ENCODE peak calls at places on chromosomes 12 and 14, in six cellular contexts. M is AG10803, Z is BE2C, N is skeletal muscle cell, B is fibroblast of lung, V is endodermal cell. Q is an unnamed sample.
A peak's percentile ranks its signal among the peaks of the same experiment; 100 is the strongest.

GRCh38 chr14:69687963-69688649 is 76.7 kb downstream of the SUSD6 start:
- DNase-seq in M (no peak), Z (peak; percentile 46), N (no peak), B (no peak), V (no peak), Q (no peak)

GRCh38 chr12:57430117-57430930 is 519 bp downstream of the R3HDM2 start:
- DNase-seq in M (peak; percentile 25), Z (peak; percentile 65), N (no peak), B (peak; percentile 44), V (peak; percentile 90), Q (peak; percentile 15)

GRCh38 chr14:65330416-65330815 is 82.1 kb upstream of the FUT8 start:
- DNase-seq in M (no peak), Z (no peak), N (no peak), B (no peak), V (no peak), Q (peak; percentile 83)

GRCh38 chr12:57086951-57087688 is 1.8 kb upstream of the NAB2 start:
- DNase-seq in M (peak; percentile 89), Z (peak; percentile 70), N (peak; percentile 85), B (peak; percentile 89), V (peak; percentile 93), Q (peak; percentile 90)

GRCh38 chr12:67705394-67706370 is 57.1 kb downstream of the DYRK2 start:
- DNase-seq in M (peak; percentile 75), Z (no peak), N (peak; percentile 28), B (peak; percentile 68), V (no peak), Q (no peak)

GRCh38 chr14:68211421-68211820 is 391.8 kb downstream of the RAD51B start:
- DNase-seq in M (no peak), Z (no peak), N (no peak), B (no peak), V (no peak), Q (no peak)

GRCh38 chr12:26097046-26097878 is 27.6 kb downstream of the BHLHE41 start:
- DNase-seq in M (peak; percentile 72), Z (peak; percentile 64), N (no peak), B (peak; percentile 81), V (peak; percentile 92), Q (peak; percentile 87)

GRCh38 chr14:104140213-104140462 is 1.8 kb downstream of the KIF26A start:
- DNase-seq in M (no peak), Z (peak; percentile 11), N (no peak), B (no peak), V (no peak), Q (no peak)

GRCh38 chr14:39230416-39230815 is 3.3 kb upstream of the MIA2 start:
- DNase-seq in M (peak; percentile 11), Z (no peak), N (no peak), B (peak; percentile 46), V (no peak), Q (peak; percentile 39)

GRCh38 chr14:34750670-34751069 is 36.3 kb upstream of the CFL2 start:
- DNase-seq in M (peak; percentile 68), Z (no peak), N (peak; percentile 31), B (peak; percentile 69), V (no peak), Q (peak; percentile 50)

GRCh38 chr12:94563261-94563660 is 87.1 kb downstream of the TMCC3 start:
- DNase-seq in M (peak; percentile 23), Z (no peak), N (no peak), B (peak; percentile 25), V (peak; percentile 38), Q (no peak)

GRCh38 chr12:1993871-1994371 is 10.3 kb downstream of the DCP1B start:
- DNase-seq in M (peak; percentile 84), Z (no peak), N (no peak), B (peak; percentile 93), V (no peak), Q (peak; percentile 74)

GRCh38 chr14:61350871-61351270 is 29.5 kb downstream of the PRKCH start:
- DNase-seq in M (no peak), Z (no peak), N (no peak), B (no peak), V (no peak), Q (no peak)

GRCh38 chr12:50734409-50735263 is 29.3 kb upstream of the ATF1 start:
- DNase-seq in M (peak; percentile 22), Z (peak; percentile 49), N (no peak), B (peak; percentile 41), V (peak; percentile 85), Q (no peak)

GRCh38 chr14:101581806-101582205 is 20.5 kb downstream of the DIO3 start:
- DNase-seq in M (no peak), Z (no peak), N (no peak), B (no peak), V (no peak), Q (no peak)

GRCh38 chr12:58341791-58342190 is 400.4 kb downstream of the ATP23 start:
- DNase-seq in M (peak; percentile 76), Z (no peak), N (peak; percentile 75), B (peak; percentile 86), V (no peak), Q (peak; percentile 34)

GRCh38 chr12:38746744-38747143 is 158.6 kb downstream of the CPNE8 start:
- DNase-seq in M (no peak), Z (no peak), N (no peak), B (no peak), V (no peak), Q (no peak)

GRCh38 chr12:121190523-121191031 is 19.4 kb upstream of the P2RX4 start:
- DNase-seq in M (peak; percentile 95), Z (no peak), N (peak; percentile 74), B (peak; percentile 82), V (peak; percentile 62), Q (peak; percentile 89)

GRCh38 chr14:76306131-76306530 is 69.8 kb upstream of the ESRRB start:
- DNase-seq in M (no peak), Z (no peak), N (no peak), B (no peak), V (no peak), Q (no peak)

GRCh38 chr14:103343164-103343879 is 9.3 kb downstream of the EIF5 start:
- DNase-seq in M (no peak), Z (no peak), N (no peak), B (no peak), V (no peak), Q (no peak)

GRCh38 chr12:52673216-52673615 is 7.0 kb downstream of the KRT1 start:
- DNase-seq in M (no peak), Z (no peak), N (no peak), B (no peak), V (no peak), Q (no peak)

GRCh38 chr12:101697930-101698781 is 716 bp downstream of the CHPT1 start:
- DNase-seq in M (peak; percentile 40), Z (peak; percentile 20), N (no peak), B (peak; percentile 31), V (peak; percentile 77), Q (peak; percentile 40)

GRCh38 chr14:94682061-94682516 is 69.9 kb downstream of the SERPINA3 start:
- DNase-seq in M (no peak), Z (no peak), N (no peak), B (no peak), V (peak; percentile 78), Q (no peak)

GRCh38 chr12:132333273-132333672 is 3.9 kb upstream of the GALNT9 start:
- DNase-seq in M (no peak), Z (no peak), N (no peak), B (no peak), V (no peak), Q (no peak)

GRCh38 chr12:11171953-11172675 is 1.1 kb downstream of the SMIM10L1 start:
- DNase-seq in M (peak; percentile 18), Z (no peak), N (no peak), B (peak; percentile 43), V (no peak), Q (peak; percentile 27)

GRCh38 chr12:40474630-40475029 is 217.6 kb upstream of the CNTN1 start:
- DNase-seq in M (no peak), Z (no peak), N (no peak), B (no peak), V (no peak), Q (peak; percentile 67)

GRCh38 chr12:10562306-10562933 is 51.0 kb downstream of the MAGOHB start:
- DNase-seq in M (peak; percentile 56), Z (no peak), N (no peak), B (peak; percentile 73), V (no peak), Q (peak; percentile 65)

GRCh38 chr12:109877504-109878246 is 2.7 kb downstream of the GLTP start:
- DNase-seq in M (no peak), Z (no peak), N (no peak), B (no peak), V (no peak), Q (no peak)

GRCh38 chr14:57835751-57836150 is 30.1 kb downstream of the SLC35F4 start:
- DNase-seq in M (no peak), Z (no peak), N (no peak), B (no peak), V (no peak), Q (no peak)

GRCh38 chr12:43501705-43502104 is 50.3 kb downstream of the ADAMTS20 start:
- DNase-seq in M (peak; percentile 18), Z (no peak), N (peak; percentile 3), B (peak; percentile 58), V (no peak), Q (peak; percentile 43)

GRCh38 chr14:76968621-76969063 is 59.9 kb downstream of the IRF2BPL start:
- DNase-seq in M (no peak), Z (no peak), N (no peak), B (no peak), V (peak; percentile 86), Q (no peak)

GRCh38 chr12:6140646-6141045 is 16.2 kb upstream of the VWF start:
- DNase-seq in M (no peak), Z (no peak), N (no peak), B (no peak), V (no peak), Q (no peak)
- H3K4me3 ChIP-seq in M (no peak overlapping the region), Z (no peak overlapping the region), N (no peak overlapping the region), B (no peak overlapping the region), V (no peak overlapping the region), Q (no peak overlapping the region)

GRCh38 chr12:946212-946611 is 3.3 kb downstream of the RAD52 start:
- DNase-seq in M (peak; percentile 17), Z (no peak), N (no peak), B (no peak), V (no peak), Q (no peak)

GRCh38 chr12:946656-947055 is 2.8 kb downstream of the RAD52 start:
- DNase-seq in M (peak; percentile 15), Z (no peak), N (no peak), B (peak; percentile 34), V (no peak), Q (peak; percentile 40)

GRCh38 chr12:949337-950099 is at the start of gene RAD52:
- DNase-seq in M (peak; percentile 99), Z (peak; percentile 98), N (peak; percentile 97), B (peak; percentile 99), V (peak; percentile 100), Q (peak; percentile 99)

GRCh38 chr12:951166-951565 is 1.7 kb upstream of the RAD52 start:
- DNase-seq in M (no peak), Z (no peak), N (no peak), B (no peak), V (no peak), Q (no peak)

GRCh38 chr12:948238-948637 is 1.3 kb downstream of the RAD52 start:
- DNase-seq in M (no peak), Z (no peak), N (no peak), B (no peak), V (no peak), Q (no peak)
- H3K4me3 ChIP-seq in M (peak overlapping the region; percentile 93), Z (peak overlapping the region; percentile 92), N (peak overlapping the region; percentile 89), B (peak overlapping the region; percentile 62), V (peak overlapping the region; percentile 97), Q (peak overlapping the region; percentile 87)

GRCh38 chr14:91324606-91324950 is 80.1 kb upstream of the GPR68 start:
- DNase-seq in M (no peak), Z (no peak), N (no peak), B (no peak), V (no peak), Q (no peak)
- H3K4me3 ChIP-seq in M (no peak overlapping the region), Z (peak overlapping the region; percentile 56), N (no peak overlapping the region), B (no peak overlapping the region), V (no peak overlapping the region), Q (no peak overlapping the region)

GRCh38 chr14:105903971-105904370 is 377.6 kb downstream of the TMEM121 start:
- DNase-seq in M (no peak), Z (no peak), N (no peak), B (no peak), V (no peak), Q (no peak)
- H3K4me3 ChIP-seq in M (no peak overlapping the region), Z (no peak overlapping the region), N (no peak overlapping the region), B (no peak overlapping the region), V (no peak overlapping the region), Q (no peak overlapping the region)